ENCODE peak calls at places on chromosomes 2 and 18, in four cellular contexts. E is HepG2, A is SK-N-SH, T is K562. M is an unnamed sample.

GRCh38 chr18:8607776-8608682 is 1.2 kb upstream of the RAB12 start:
- DNase-seq in E (peak), A (no peak), T (no peak), M (no peak)

GRCh38 chr2:43142921-43143438 is 83.4 kb downstream of the ZFP36L2 start:
- DNase-seq in E (peak), A (no peak), T (peak), M (no peak)

GRCh38 chr2:30653847-30654246 is 153.4 kb downstream of the CAPN13 start:
- DNase-seq in E (no peak), A (no peak), T (no peak), M (no peak)

GRCh38 chr2:151632993-151633592 is 101.2 kb downstream of the NEB start:
- DNase-seq in E (peak), A (peak), T (peak), M (no peak)

GRCh38 chr2:204127238-204127637 is 190.7 kb downstream of the ICOS start:
- DNase-seq in E (no peak), A (no peak), T (no peak), M (no peak)

GRCh38 chr2:236794558-236794957 is 224.9 kb downstream of the ACKR3 start:
- DNase-seq in E (no peak), A (no peak), T (no peak), M (no peak)

GRCh38 chr18:62420151-62420512 is 95.0 kb downstream of the TNFRSF11A start:
- DNase-seq in E (peak), A (no peak), T (peak), M (no peak)

GRCh38 chr2:109171444-109172334 is 42.7 kb downstream of the SH3RF3 start:
- DNase-seq in E (no peak), A (peak), T (no peak), M (no peak)

GRCh38 chr2:128778843-128779242 is 460.2 kb upstream of the HS6ST1 start:
- DNase-seq in E (no peak), A (no peak), T (no peak), M (no peak)

GRCh38 chr2:225025917-225026571 is 16.2 kb downstream of the DOCK10 start:
- DNase-seq in E (no peak), A (no peak), T (no peak), M (no peak)

GRCh38 chr2:74079522-74080341 is 68.0 kb downstream of the BOLA3 start:
- DNase-seq in E (no peak), A (no peak), T (peak), M (no peak)

GRCh38 chr2:85523906-85524566 is 14.9 kb upstream of the MAT2A start:
- DNase-seq in E (no peak), A (peak), T (no peak), M (no peak)

GRCh38 chr2:224175538-224175937 is 136.5 kb upstream of the SERPINE2 start:
- DNase-seq in E (no peak), A (no peak), T (no peak), M (no peak)

GRCh38 chr2:160125828-160126227 is 63.4 kb upstream of the PLA2R1 start:
- DNase-seq in E (no peak), A (peak), T (no peak), M (no peak)

GRCh38 chr2:119914266-119914665 is 98.6 kb upstream of the EPB41L5 start:
- DNase-seq in E (no peak), A (no peak), T (no peak), M (no peak)

GRCh38 chr2:47751856-47752414 is 31.0 kb upstream of the MSH6 start:
- DNase-seq in E (peak), A (no peak), T (no peak), M (no peak)

GRCh38 chr2:231200805-231201474 is 2.5 kb downstream of the ARMC9 start:
- DNase-seq in E (no peak), A (no peak), T (peak), M (no peak)

GRCh38 chr2:176592230-176592629 is 323.0 kb downstream of the MTX2 start:
- DNase-seq in E (no peak), A (no peak), T (no peak), M (no peak)

GRCh38 chr2:130796280-130796679 is 40.4 kb upstream of the ARHGEF4 start:
- DNase-seq in E (no peak), A (no peak), T (no peak), M (peak)

GRCh38 chr18:56315363-56315762 is 323.0 kb downstream of the TXNL1 start:
- DNase-seq in E (no peak), A (no peak), T (no peak), M (no peak)

GRCh38 chr2:70779911-70780580 is 10.4 kb downstream of the FIGLA start:
- DNase-seq in E (no peak), A (no peak), T (no peak), M (no peak)

GRCh38 chr18:35478520-35479435 is 19.0 kb downstream of the INO80C start:
- DNase-seq in E (peak), A (no peak), T (peak), M (no peak)

GRCh38 chr2:148096012-148096411 is 75.1 kb downstream of the MBD5 start:
- DNase-seq in E (no peak), A (no peak), T (no peak), M (no peak)

GRCh38 chr2:72613931-72614330 is 211.9 kb downstream of the EXOC6B start:
- DNase-seq in E (no peak), A (no peak), T (no peak), M (no peak)

GRCh38 chr2:166768393-166769123 is 119.7 kb upstream of the XIRP2 start:
- DNase-seq in E (no peak), A (no peak), T (no peak), M (no peak)

GRCh38 chr2:57881998-57882884 is 164.4 kb upstream of the VRK2 start:
- DNase-seq in E (peak), A (no peak), T (no peak), M (no peak)

GRCh38 chr2:101509498-101510274 is 34.8 kb upstream of the RFX8 start:
- DNase-seq in E (no peak), A (no peak), T (no peak), M (no peak)

GRCh38 chr2:70103531-70104061 is 16.3 kb downstream of the PCBP1 start:
- DNase-seq in E (no peak), A (no peak), T (peak), M (no peak)

GRCh38 chr2:16348821-16349515 is 316.7 kb downstream of the CYRIA start:
- DNase-seq in E (no peak), A (no peak), T (no peak), M (no peak)

GRCh38 chr2:9665903-9666302 is 35.1 kb upstream of the YWHAQ start:
- DNase-seq in E (no peak), A (no peak), T (no peak), M (no peak)

GRCh38 chr2:162838141-162838500 is 446 bp downstream of the KCNH7 start:
- DNase-seq in E (no peak), A (no peak), T (no peak), M (no peak)
- TF ChIP-seq FOXJ3 in E (no peak), A (no peak), T (no peak), M (no peak)

DNA sequence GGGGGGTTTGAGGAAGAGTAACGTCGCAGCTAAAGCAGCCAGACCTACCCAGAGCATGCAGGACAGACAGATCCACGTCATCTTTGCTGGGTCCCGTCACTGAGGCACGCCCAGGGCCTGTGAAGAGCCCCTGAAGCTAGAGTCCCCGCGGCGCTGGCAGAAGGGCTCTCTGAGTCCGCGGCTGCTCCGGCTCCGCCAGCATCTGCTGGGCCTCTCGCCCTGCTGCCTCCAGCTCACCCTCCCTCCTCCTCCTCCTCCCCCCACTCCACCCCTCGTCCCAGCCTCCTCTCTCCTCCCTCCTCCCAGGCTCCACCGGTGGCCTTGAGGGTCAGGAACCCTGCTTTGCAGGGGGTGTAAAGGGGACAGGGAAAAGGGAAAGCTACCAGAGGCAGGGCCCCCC is at the start of gene TNS1:
- DNase-seq in E (no peak), A (peak), T (no peak), M (no peak)
- TF ChIP-seq FOXJ3 in E (no peak), A (no peak), T (no peak), M (no peak)

GRCh38 chr2:45822272-45822630 is 170.8 kb downstream of the PRKCE start:
- DNase-seq in E (no peak), A (no peak), T (no peak), M (no peak)
- TF ChIP-seq FOXJ3 in E (no peak), A (no peak), T (no peak), M (no peak)

GRCh38 chr18:45687617-45688016 is 36.4 kb upstream of the SLC14A1 start:
- DNase-seq in E (no peak), A (no peak), T (peak), M (no peak)
- TF ChIP-seq FOXJ3 in E (no peak), A (no peak), T (no peak), M (no peak)

DNA sequence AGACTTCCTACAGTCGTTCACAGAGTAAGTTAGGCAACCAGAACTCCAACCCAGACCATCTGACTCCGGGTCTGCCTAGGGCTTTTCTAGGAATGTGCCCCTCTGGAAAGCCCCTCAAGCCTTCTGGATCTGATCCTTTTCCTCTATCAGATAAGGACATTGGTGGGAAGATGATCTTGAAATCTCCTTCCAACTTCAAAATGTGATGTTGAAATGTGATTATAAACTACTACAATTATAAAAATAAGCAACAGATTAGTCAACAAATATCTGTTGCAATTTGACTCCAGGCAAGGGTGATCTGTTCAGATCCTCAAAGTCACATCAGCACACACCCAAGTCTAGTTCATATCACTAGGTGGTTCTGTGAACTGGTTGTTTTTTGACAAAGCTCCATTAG is 270.5 kb downstream of the ARHGAP15 start:
- DNase-seq in E (no peak), A (no peak), T (no peak), M (no peak)
- TF ChIP-seq FOXJ3 in E (no peak), A (no peak), T (no peak), M (no peak)

GRCh38 chr2:88450186-88450585 is 2.3 kb downstream of the FOXI3 start:
- DNase-seq in E (no peak), A (no peak), T (no peak), M (no peak)

GRCh38 chr2:88452980-88453582 is 588 bp upstream of the FOXI3 start:
- DNase-seq in E (no peak), A (no peak), T (no peak), M (no peak)

GRCh38 chr2:88450925-88451575 is 1.4 kb downstream of the FOXI3 start:
- DNase-seq in E (no peak), A (no peak), T (no peak), M (no peak)

GRCh38 chr2:88451647-88452150 is 794 bp downstream of the FOXI3 start:
- DNase-seq in E (no peak), A (no peak), T (no peak), M (peak)

DNA sequence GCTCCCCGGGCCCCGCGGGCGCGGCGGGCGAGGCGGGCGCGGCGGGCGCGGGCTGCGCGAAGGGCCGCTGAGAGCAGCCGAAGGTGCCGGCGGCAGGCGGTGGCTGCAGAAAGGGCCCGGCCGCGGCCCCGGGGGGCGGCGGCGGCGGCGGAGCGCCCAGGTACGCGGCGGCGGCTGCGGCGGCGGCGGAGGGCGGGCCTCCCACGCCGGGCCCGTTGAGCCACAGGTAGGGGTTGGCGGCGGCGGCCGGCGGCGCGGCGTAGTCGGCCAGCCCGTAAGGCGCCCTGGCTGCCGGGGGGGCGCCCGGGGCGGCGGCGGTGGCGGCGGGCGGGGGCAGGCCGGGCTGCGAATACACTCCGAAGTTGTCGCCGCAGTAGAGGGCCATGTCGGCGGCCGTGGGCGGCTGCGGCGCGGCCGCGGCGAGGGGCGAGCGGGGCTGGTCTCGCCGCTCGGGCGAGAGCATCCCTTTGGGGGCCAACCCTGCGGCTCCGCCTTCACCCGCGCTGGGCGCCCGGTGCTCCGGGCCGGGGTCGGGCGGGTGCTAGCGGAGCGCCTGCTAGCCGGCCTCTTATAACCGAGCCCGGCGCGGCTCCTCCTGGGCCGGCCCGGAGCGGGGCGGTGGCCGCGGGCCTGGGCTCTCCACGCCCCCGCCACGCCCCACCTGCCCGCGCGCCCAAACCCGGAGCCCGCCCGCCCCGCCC is at the start of gene FOXI3:
- DNase-seq in E (no peak), A (peak), T (no peak), M (peak)
- TF ChIP-seq FOXJ3 in E (no peak), A (no peak), T (no peak), M (no peak)

DNA sequence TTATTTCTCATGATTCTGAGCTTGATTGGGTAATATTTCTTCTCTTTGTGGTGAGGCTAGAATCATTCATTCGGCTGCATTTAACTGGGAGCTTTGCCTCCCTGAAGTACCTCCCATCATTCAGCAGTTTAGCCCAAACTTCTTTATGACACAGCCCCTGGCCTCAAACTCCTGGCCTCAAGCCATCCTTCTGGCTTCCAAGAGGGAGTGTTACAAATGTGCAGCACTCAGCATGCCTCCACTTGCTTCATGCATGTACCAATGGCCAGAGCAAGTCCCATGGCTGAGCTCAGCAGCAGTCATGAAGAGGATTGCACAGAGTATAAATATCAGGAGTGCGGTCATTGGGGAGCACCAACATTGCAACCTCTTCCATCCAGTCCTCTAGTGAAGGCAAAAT is 423.4 kb downstream of the METTL4 start:
- DNase-seq in E (no peak), A (no peak), T (no peak), M (no peak)
- TF ChIP-seq FOXJ3 in E (no peak), A (no peak), T (no peak), M (no peak)

GRCh38 chr2:216285641-216286156 is 86.6 kb downstream of the MARCHF4 start:
- DNase-seq in E (no peak), A (peak), T (no peak), M (no peak)

GRCh38 chr2:216284708-216285107 is 87.6 kb downstream of the MARCHF4 start:
- DNase-seq in E (no peak), A (no peak), T (no peak), M (no peak)

GRCh38 chr2:216281316-216281715 is 91.0 kb downstream of the MARCHF4 start:
- DNase-seq in E (no peak), A (no peak), T (no peak), M (peak)

GRCh38 chr2:216281881-216282280 is 90.4 kb downstream of the MARCHF4 start:
- DNase-seq in E (no peak), A (no peak), T (no peak), M (no peak)

GRCh38 chr2:216283038-216283900 is 89.0 kb downstream of the MARCHF4 start:
- DNase-seq in E (peak), A (peak), T (peak), M (peak)
- TF ChIP-seq FOXJ3 in E (no peak), A (no peak), T (no peak), M (no peak)

DNA sequence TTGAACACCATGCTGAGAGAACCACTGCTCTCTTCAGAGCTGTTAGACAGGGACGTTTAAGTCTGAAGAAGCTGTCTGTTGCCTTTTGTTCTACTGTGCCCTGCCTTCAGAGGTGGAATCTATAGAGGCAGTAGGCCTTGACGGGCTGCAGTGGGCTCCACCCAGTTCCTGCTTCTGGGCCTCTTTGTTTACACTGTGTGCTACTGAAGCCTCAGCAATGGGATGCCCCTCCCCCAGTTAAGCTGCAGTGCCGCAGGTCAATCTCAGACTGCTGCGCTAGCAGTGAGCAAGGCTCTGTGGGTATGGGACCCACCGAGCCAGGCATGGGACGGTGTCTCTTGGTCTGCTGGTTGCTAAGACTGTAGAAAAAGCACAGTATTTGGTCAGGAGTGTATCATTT is 162.3 kb upstream of the NXPH2 start:
- DNase-seq in E (peak), A (no peak), T (no peak), M (no peak)
- TF ChIP-seq FOXJ3 in E (peak), A (no peak), T (no peak), M (no peak)